ENCODE peak calls at places on chromosome 16, in seven cellular contexts. One of them, this sample, is unnamed.

GRCh38 chr16:57513371-57514102 is 22.8 kb downstream of the CCDC102A start:
- DNase-seq in IMR-90: no peak
- DNase-seq in heart left ventricle: no peak
- DNase-seq in lower leg skin: no peak
- DNase-seq in transverse colon: peak
- DNase-seq in body of pancreas: no peak
- DNase-seq in prostate gland: no peak
- DNase-seq in this sample: no peak

GRCh38 chr16:50591800-50592771 is 43.9 kb downstream of the NKD1 start:
- DNase-seq in IMR-90: no peak
- DNase-seq in heart left ventricle: peak
- DNase-seq in lower leg skin: no peak
- DNase-seq in transverse colon: peak
- DNase-seq in body of pancreas: peak
- DNase-seq in prostate gland: peak
- DNase-seq in this sample: no peak

GRCh38 chr16:12182202-12182601 is 205.7 kb downstream of the SNX29 start:
- DNase-seq in IMR-90: no peak
- DNase-seq in heart left ventricle: no peak
- DNase-seq in lower leg skin: no peak
- DNase-seq in transverse colon: no peak
- DNase-seq in body of pancreas: no peak
- DNase-seq in prostate gland: no peak
- DNase-seq in this sample: no peak

GRCh38 chr16:57383276-57384247 is 11.3 kb downstream of the CX3CL1 start:
- DNase-seq in IMR-90: peak
- DNase-seq in heart left ventricle: no peak
- DNase-seq in lower leg skin: no peak
- DNase-seq in transverse colon: no peak
- DNase-seq in body of pancreas: no peak
- DNase-seq in prostate gland: peak
- DNase-seq in this sample: peak

GRCh38 chr16:80298676-80299075 is 242.1 kb upstream of the DYNLRB2 start:
- DNase-seq in IMR-90: no peak
- DNase-seq in heart left ventricle: no peak
- DNase-seq in lower leg skin: no peak
- DNase-seq in transverse colon: no peak
- DNase-seq in body of pancreas: no peak
- DNase-seq in prostate gland: no peak
- DNase-seq in this sample: no peak

GRCh38 chr16:57392694-57393093 is 11.9 kb upstream of the CCL17 start:
- DNase-seq in IMR-90: no peak
- DNase-seq in heart left ventricle: no peak
- DNase-seq in lower leg skin: no peak
- DNase-seq in transverse colon: no peak
- DNase-seq in body of pancreas: peak
- DNase-seq in prostate gland: peak
- DNase-seq in this sample: no peak

GRCh38 chr16:4319454-4319853 is 3.6 kb downstream of the GLIS2 start:
- DNase-seq in IMR-90: no peak
- DNase-seq in heart left ventricle: no peak
- DNase-seq in lower leg skin: no peak
- DNase-seq in transverse colon: peak
- DNase-seq in body of pancreas: no peak
- DNase-seq in prostate gland: no peak
- DNase-seq in this sample: peak

GRCh38 chr16:82701302-82702022 is 74.7 kb downstream of the CDH13 start:
- DNase-seq in IMR-90: no peak
- DNase-seq in heart left ventricle: no peak
- DNase-seq in lower leg skin: no peak
- DNase-seq in transverse colon: no peak
- DNase-seq in body of pancreas: no peak
- DNase-seq in prostate gland: no peak
- DNase-seq in this sample: no peak

GRCh38 chr16:49599281-49599680 is 225.7 kb downstream of the C16orf78 start:
- DNase-seq in IMR-90: no peak
- DNase-seq in heart left ventricle: no peak
- DNase-seq in lower leg skin: no peak
- DNase-seq in transverse colon: no peak
- DNase-seq in body of pancreas: no peak
- DNase-seq in prostate gland: no peak
- DNase-seq in this sample: no peak

GRCh38 chr16:3980311-3981111 is 100.0 kb upstream of the CREBBP start:
- DNase-seq in IMR-90: peak
- DNase-seq in heart left ventricle: no peak
- DNase-seq in lower leg skin: no peak
- DNase-seq in transverse colon: no peak
- DNase-seq in body of pancreas: no peak
- DNase-seq in prostate gland: no peak
- DNase-seq in this sample: no peak

GRCh38 chr16:4934591-4934990 is 2.4 kb downstream of the PPL start:
- DNase-seq in IMR-90: no peak
- DNase-seq in heart left ventricle: no peak
- DNase-seq in lower leg skin: no peak
- DNase-seq in transverse colon: no peak
- DNase-seq in body of pancreas: no peak
- DNase-seq in prostate gland: no peak
- DNase-seq in this sample: no peak

GRCh38 chr16:79380990-79381389 is 219.5 kb downstream of the MAF start:
- DNase-seq in IMR-90: no peak
- DNase-seq in heart left ventricle: no peak
- DNase-seq in lower leg skin: no peak
- DNase-seq in transverse colon: no peak
- DNase-seq in body of pancreas: no peak
- DNase-seq in prostate gland: no peak
- DNase-seq in this sample: no peak

GRCh38 chr16:69294051-69294450 is 17.1 kb upstream of the VPS4A start:
- DNase-seq in IMR-90: peak
- DNase-seq in heart left ventricle: no peak
- DNase-seq in lower leg skin: no peak
- DNase-seq in transverse colon: no peak
- DNase-seq in body of pancreas: no peak
- DNase-seq in prostate gland: no peak
- DNase-seq in this sample: no peak

GRCh38 chr16:11251525-11252481 is 4.2 kb downstream of the SOCS1 start:
- DNase-seq in IMR-90: peak
- DNase-seq in heart left ventricle: peak
- DNase-seq in lower leg skin: no peak
- DNase-seq in transverse colon: peak
- DNase-seq in body of pancreas: no peak
- DNase-seq in prostate gland: no peak
- DNase-seq in this sample: peak

GRCh38 chr16:50273888-50274770 is 7.8 kb downstream of the ADCY7 start:
- DNase-seq in IMR-90: no peak
- DNase-seq in heart left ventricle: peak
- DNase-seq in lower leg skin: no peak
- DNase-seq in transverse colon: peak
- DNase-seq in body of pancreas: no peak
- DNase-seq in prostate gland: no peak
- DNase-seq in this sample: peak

GRCh38 chr16:27920391-27920891 is 143.1 kb downstream of the GSG1L start:
- DNase-seq in IMR-90: no peak
- DNase-seq in heart left ventricle: no peak
- DNase-seq in lower leg skin: peak
- DNase-seq in transverse colon: no peak
- DNase-seq in body of pancreas: no peak
- DNase-seq in prostate gland: peak
- DNase-seq in this sample: no peak
- H3K4me3 ChIP-seq in IMR-90: no peak
- H3K4me3 ChIP-seq in heart left ventricle: no peak
- H3K4me3 ChIP-seq in lower leg skin: no peak
- H3K4me3 ChIP-seq in transverse colon: no peak
- H3K4me3 ChIP-seq in body of pancreas: no peak
- H3K4me3 ChIP-seq in prostate gland: no peak
- H3K4me3 ChIP-seq in this sample: no peak

GRCh38 chr16:23640959-23641765 is at the start of the genes DCTN5 and PALB2:
- DNase-seq in IMR-90: peak
- DNase-seq in heart left ventricle: peak
- DNase-seq in lower leg skin: peak
- DNase-seq in transverse colon: peak
- DNase-seq in body of pancreas: peak
- DNase-seq in prostate gland: peak
- DNase-seq in this sample: peak
- TF ChIP-seq POLR2A in IMR-90: peak
- TF ChIP-seq POLR2A in heart left ventricle: no peak
- TF ChIP-seq POLR2A in lower leg skin: no peak
- TF ChIP-seq POLR2A in transverse colon: peak
- TF ChIP-seq POLR2A in body of pancreas: no peak
- TF ChIP-seq POLR2A in prostate gland: peak
- TF ChIP-seq POLR2A in this sample: peak

GRCh38 chr16:29927523-29927905 is 1.5 kb upstream of the KCTD13 start:
- DNase-seq in IMR-90: no peak
- DNase-seq in heart left ventricle: no peak
- DNase-seq in lower leg skin: no peak
- DNase-seq in transverse colon: no peak
- DNase-seq in body of pancreas: no peak
- DNase-seq in prostate gland: no peak
- DNase-seq in this sample: no peak
- H3K4me3 ChIP-seq in IMR-90: no peak
- H3K4me3 ChIP-seq in heart left ventricle: no peak
- H3K4me3 ChIP-seq in lower leg skin: no peak
- H3K4me3 ChIP-seq in transverse colon: no peak
- H3K4me3 ChIP-seq in body of pancreas: no peak
- H3K4me3 ChIP-seq in prostate gland: no peak
- H3K4me3 ChIP-seq in this sample: no peak

GRCh38 chr16:85615014-85615851 is 2.1 kb downstream of the GSE1 start:
- DNase-seq in IMR-90: no peak
- DNase-seq in heart left ventricle: no peak
- DNase-seq in lower leg skin: peak
- DNase-seq in transverse colon: peak
- DNase-seq in body of pancreas: peak
- DNase-seq in prostate gland: peak
- DNase-seq in this sample: peak
- TF ChIP-seq POLR2A in IMR-90: no peak
- TF ChIP-seq POLR2A in heart left ventricle: no peak
- TF ChIP-seq POLR2A in lower leg skin: no peak
- TF ChIP-seq POLR2A in transverse colon: peak
- TF ChIP-seq POLR2A in body of pancreas: peak
- TF ChIP-seq POLR2A in prostate gland: peak
- TF ChIP-seq POLR2A in this sample: no peak

DNA sequence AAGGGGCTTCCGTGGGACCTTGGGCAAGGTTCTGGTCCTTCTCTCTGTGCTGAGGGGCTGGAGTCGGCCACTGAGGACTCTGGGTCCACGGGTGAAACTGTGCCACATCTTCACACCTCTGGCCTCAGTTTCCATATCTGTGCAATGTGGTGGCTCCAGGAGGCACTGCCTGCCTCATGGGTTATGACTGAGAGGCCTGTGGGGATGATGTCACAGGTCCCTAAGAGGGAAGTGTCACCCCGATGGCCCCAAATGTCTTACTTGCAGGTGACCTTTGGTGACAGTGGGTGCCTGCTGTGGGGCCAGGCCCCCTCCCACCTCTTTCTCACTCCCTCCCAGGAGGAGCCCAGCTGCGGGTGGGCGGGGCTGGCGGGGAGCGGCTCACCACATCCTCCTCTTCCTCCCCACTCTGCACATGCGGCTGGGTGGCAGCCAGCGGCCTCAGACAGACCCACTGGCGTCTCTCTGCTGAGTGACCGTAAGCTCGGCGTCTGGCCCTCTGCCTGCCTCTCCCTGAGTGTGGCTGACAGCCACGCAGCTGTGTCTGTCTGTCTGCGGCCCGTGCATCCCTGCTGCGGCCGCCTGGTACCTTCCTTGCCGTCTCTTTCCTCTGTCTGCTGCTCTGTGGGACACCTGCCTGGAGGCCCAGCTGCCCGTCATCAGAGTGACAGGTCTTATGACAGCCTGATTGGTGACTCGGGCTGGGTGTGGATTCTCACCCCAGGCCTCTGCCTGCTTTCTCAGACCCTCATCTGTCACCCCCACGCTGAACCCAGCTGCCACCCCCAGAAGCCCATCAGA is at the start of gene IL21R:
- DNase-seq in IMR-90: peak
- DNase-seq in heart left ventricle: peak
- DNase-seq in lower leg skin: no peak
- DNase-seq in transverse colon: peak
- DNase-seq in body of pancreas: peak
- DNase-seq in prostate gland: no peak
- DNase-seq in this sample: peak
- H3K4me3 ChIP-seq in IMR-90: no peak
- H3K4me3 ChIP-seq in heart left ventricle: peak
- H3K4me3 ChIP-seq in lower leg skin: no peak
- H3K4me3 ChIP-seq in transverse colon: no peak
- H3K4me3 ChIP-seq in body of pancreas: no peak
- H3K4me3 ChIP-seq in prostate gland: no peak
- H3K4me3 ChIP-seq in this sample: no peak

GRCh38 chr16:66604376-66605176 is at the start of gene CMTM3:
- DNase-seq in IMR-90: peak
- DNase-seq in heart left ventricle: peak
- DNase-seq in lower leg skin: no peak
- DNase-seq in transverse colon: peak
- DNase-seq in body of pancreas: peak
- DNase-seq in prostate gland: no peak
- DNase-seq in this sample: peak
- TF ChIP-seq POLR2A in IMR-90: no peak
- TF ChIP-seq POLR2A in heart left ventricle: no peak
- TF ChIP-seq POLR2A in lower leg skin: no peak
- TF ChIP-seq POLR2A in transverse colon: no peak
- TF ChIP-seq POLR2A in body of pancreas: no peak
- TF ChIP-seq POLR2A in prostate gland: no peak
- TF ChIP-seq POLR2A in this sample: peak

DNA sequence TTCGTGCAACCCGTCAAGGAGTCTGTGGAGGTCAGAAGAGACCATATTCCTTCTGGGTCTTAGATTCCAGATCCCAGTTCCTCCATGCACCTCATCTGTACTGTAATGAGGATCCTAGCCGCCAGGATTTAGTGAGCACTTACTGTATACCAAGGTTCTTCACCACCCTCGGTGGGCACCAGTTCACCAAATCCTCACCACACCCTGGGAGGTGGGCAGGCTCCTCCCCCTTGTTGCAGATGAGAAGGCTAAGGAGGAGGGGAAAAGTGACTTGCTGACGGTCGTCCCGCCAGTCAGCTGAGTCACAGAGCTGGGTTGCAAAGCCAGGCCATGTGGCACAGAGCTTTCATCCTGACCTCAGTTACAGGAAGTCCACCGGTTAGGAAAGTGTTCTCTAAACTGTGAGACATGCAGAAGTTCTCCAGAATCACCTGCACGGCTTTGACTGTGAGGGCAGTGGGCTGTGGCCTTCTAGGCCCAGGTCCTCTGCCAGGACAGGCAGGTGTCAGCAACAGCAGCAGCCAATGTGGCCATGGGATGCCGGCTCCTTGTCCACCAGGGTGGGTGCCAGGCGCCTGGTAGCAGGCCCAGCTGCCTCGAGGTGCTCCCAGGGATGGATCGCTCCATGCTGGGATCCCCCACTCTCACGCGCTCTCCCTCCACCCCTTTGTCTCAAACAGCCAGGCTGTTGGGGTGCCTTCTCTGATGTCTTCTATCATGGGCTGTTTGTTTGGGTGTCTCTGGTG is 240.3 kb upstream of the GSE1 start:
- DNase-seq in IMR-90: peak
- DNase-seq in heart left ventricle: no peak
- DNase-seq in lower leg skin: no peak
- DNase-seq in transverse colon: no peak
- DNase-seq in body of pancreas: no peak
- DNase-seq in prostate gland: no peak
- DNase-seq in this sample: peak
- H3K4me3 ChIP-seq in IMR-90: no peak
- H3K4me3 ChIP-seq in heart left ventricle: no peak
- H3K4me3 ChIP-seq in lower leg skin: no peak
- H3K4me3 ChIP-seq in transverse colon: no peak
- H3K4me3 ChIP-seq in body of pancreas: no peak
- H3K4me3 ChIP-seq in prostate gland: no peak
- H3K4me3 ChIP-seq in this sample: no peak

This sample was measured in NB4.